ENCODE peak calls at places on chromosomes 2 and 18, in ten cellular contexts. One of them, this sample, is unnamed.

GRCh38 chr2:209911486-209911885 is 91.0 kb upstream of the RPE start:
- DNase-seq in fibroblast of gingiva: no peak
- DNase-seq in upper lobe of right lung: no peak
- DNase-seq in T-helper 9 cell: no peak
- DNase-seq in GM13976: no peak
- DNase-seq in activated T-cell treated with anti-CD3 and anti-CD28 coated beads for 1 hour: no peak
- DNase-seq in stimulated activated CD4-positive, alpha-beta T cell treated with anti-CD3 and anti-CD28 coated beads, Interleukin-4, amount 100 ng/mL, for 1 hour: no peak
- DNase-seq in colonic mucosa: no peak
- DNase-seq in Ammon's horn: no peak
- DNase-seq in activated CD8-positive, alpha-beta memory T cell treated with anti-CD3 and anti-CD28 coated beads for 24 hours: no peak
- DNase-seq in this sample: no peak

GRCh38 chr2:179562330-179562885 is 297.8 kb upstream of the SESTD1 start:
- DNase-seq in activated T-cell treated with anti-CD3 and anti-CD28 coated beads for 1 hour: no peak
- DNase-seq in upper lobe of right lung: no peak
- DNase-seq in GM13976: no peak
- DNase-seq in activated CD8-positive, alpha-beta memory T cell treated with anti-CD3 and anti-CD28 coated beads for 24 hours: no peak
- DNase-seq in stimulated activated CD4-positive, alpha-beta T cell treated with anti-CD3 and anti-CD28 coated beads, Interleukin-4, amount 100 ng/mL, for 1 hour: no peak
- DNase-seq in colonic mucosa: no peak
- DNase-seq in Ammon's horn: peak
- DNase-seq in T-helper 9 cell: no peak
- DNase-seq in fibroblast of gingiva: no peak
- DNase-seq in this sample: no peak

GRCh38 chr2:120791961-120792295 is 56.3 kb downstream of the GLI2 start:
- DNase-seq in GM13976: no peak
- DNase-seq in T-helper 9 cell: no peak
- DNase-seq in colonic mucosa: no peak
- DNase-seq in fibroblast of gingiva: no peak
- DNase-seq in activated CD8-positive, alpha-beta memory T cell treated with anti-CD3 and anti-CD28 coated beads for 24 hours: no peak
- DNase-seq in Ammon's horn: no peak
- DNase-seq in upper lobe of right lung: no peak
- DNase-seq in activated T-cell treated with anti-CD3 and anti-CD28 coated beads for 1 hour: no peak
- DNase-seq in stimulated activated CD4-positive, alpha-beta T cell treated with anti-CD3 and anti-CD28 coated beads, Interleukin-4, amount 100 ng/mL, for 1 hour: no peak
- DNase-seq in this sample: no peak

GRCh38 chr2:160278101-160278888 is 78.2 kb upstream of the ITGB6 start:
- DNase-seq in T-helper 9 cell: no peak
- DNase-seq in fibroblast of gingiva: no peak
- DNase-seq in upper lobe of right lung: no peak
- DNase-seq in stimulated activated CD4-positive, alpha-beta T cell treated with anti-CD3 and anti-CD28 coated beads, Interleukin-4, amount 100 ng/mL, for 1 hour: no peak
- DNase-seq in GM13976: no peak
- DNase-seq in colonic mucosa: no peak
- DNase-seq in activated T-cell treated with anti-CD3 and anti-CD28 coated beads for 1 hour: no peak
- DNase-seq in Ammon's horn: no peak
- DNase-seq in activated CD8-positive, alpha-beta memory T cell treated with anti-CD3 and anti-CD28 coated beads for 24 hours: no peak
- DNase-seq in this sample: no peak

GRCh38 chr2:228919808-228920207 is 351.3 kb downstream of the PID1 start:
- DNase-seq in Ammon's horn: no peak
- DNase-seq in T-helper 9 cell: no peak
- DNase-seq in activated CD8-positive, alpha-beta memory T cell treated with anti-CD3 and anti-CD28 coated beads for 24 hours: no peak
- DNase-seq in colonic mucosa: no peak
- DNase-seq in upper lobe of right lung: no peak
- DNase-seq in stimulated activated CD4-positive, alpha-beta T cell treated with anti-CD3 and anti-CD28 coated beads, Interleukin-4, amount 100 ng/mL, for 1 hour: no peak
- DNase-seq in GM13976: no peak
- DNase-seq in activated T-cell treated with anti-CD3 and anti-CD28 coated beads for 1 hour: no peak
- DNase-seq in fibroblast of gingiva: no peak
- DNase-seq in this sample: no peak

GRCh38 chr18:31143025-31143424 is 19.6 kb downstream of the DSC1 start:
- DNase-seq in stimulated activated CD4-positive, alpha-beta T cell treated with anti-CD3 and anti-CD28 coated beads, Interleukin-4, amount 100 ng/mL, for 1 hour: no peak
- DNase-seq in fibroblast of gingiva: no peak
- DNase-seq in T-helper 9 cell: no peak
- DNase-seq in upper lobe of right lung: no peak
- DNase-seq in GM13976: no peak
- DNase-seq in activated CD8-positive, alpha-beta memory T cell treated with anti-CD3 and anti-CD28 coated beads for 24 hours: no peak
- DNase-seq in Ammon's horn: no peak
- DNase-seq in activated T-cell treated with anti-CD3 and anti-CD28 coated beads for 1 hour: no peak
- DNase-seq in colonic mucosa: no peak
- DNase-seq in this sample: no peak

GRCh38 chr2:150127271-150127990 is 360.0 kb downstream of the RND3 start:
- DNase-seq in colonic mucosa: no peak
- DNase-seq in activated T-cell treated with anti-CD3 and anti-CD28 coated beads for 1 hour: no peak
- DNase-seq in stimulated activated CD4-positive, alpha-beta T cell treated with anti-CD3 and anti-CD28 coated beads, Interleukin-4, amount 100 ng/mL, for 1 hour: no peak
- DNase-seq in activated CD8-positive, alpha-beta memory T cell treated with anti-CD3 and anti-CD28 coated beads for 24 hours: no peak
- DNase-seq in Ammon's horn: no peak
- DNase-seq in T-helper 9 cell: no peak
- DNase-seq in fibroblast of gingiva: no peak
- DNase-seq in upper lobe of right lung: no peak
- DNase-seq in GM13976: no peak
- DNase-seq in this sample: no peak

GRCh38 chr2:234003972-234004617 is 46.4 kb upstream of the SPP2 start:
- DNase-seq in GM13976: no peak
- DNase-seq in activated CD8-positive, alpha-beta memory T cell treated with anti-CD3 and anti-CD28 coated beads for 24 hours: no peak
- DNase-seq in T-helper 9 cell: no peak
- DNase-seq in fibroblast of gingiva: peak
- DNase-seq in Ammon's horn: no peak
- DNase-seq in upper lobe of right lung: no peak
- DNase-seq in stimulated activated CD4-positive, alpha-beta T cell treated with anti-CD3 and anti-CD28 coated beads, Interleukin-4, amount 100 ng/mL, for 1 hour: no peak
- DNase-seq in activated T-cell treated with anti-CD3 and anti-CD28 coated beads for 1 hour: no peak
- DNase-seq in colonic mucosa: no peak
- DNase-seq in this sample: no peak

GRCh38 chr2:26245231-26245732 is 543 bp downstream of the HADHB start:
- DNase-seq in T-helper 9 cell: peak
- DNase-seq in upper lobe of right lung: peak
- DNase-seq in activated CD8-positive, alpha-beta memory T cell treated with anti-CD3 and anti-CD28 coated beads for 24 hours: no peak
- DNase-seq in stimulated activated CD4-positive, alpha-beta T cell treated with anti-CD3 and anti-CD28 coated beads, Interleukin-4, amount 100 ng/mL, for 1 hour: peak
- DNase-seq in Ammon's horn: peak
- DNase-seq in activated T-cell treated with anti-CD3 and anti-CD28 coated beads for 1 hour: peak
- DNase-seq in fibroblast of gingiva: no peak
- DNase-seq in colonic mucosa: peak
- DNase-seq in GM13976: peak
- DNase-seq in this sample: peak

GRCh38 chr2:26558271-26559043 is 80.5 kb upstream of the OTOF start:
- DNase-seq in GM13976: no peak
- DNase-seq in activated CD8-positive, alpha-beta memory T cell treated with anti-CD3 and anti-CD28 coated beads for 24 hours: no peak
- DNase-seq in upper lobe of right lung: peak
- DNase-seq in fibroblast of gingiva: no peak
- DNase-seq in stimulated activated CD4-positive, alpha-beta T cell treated with anti-CD3 and anti-CD28 coated beads, Interleukin-4, amount 100 ng/mL, for 1 hour: no peak
- DNase-seq in activated T-cell treated with anti-CD3 and anti-CD28 coated beads for 1 hour: no peak
- DNase-seq in colonic mucosa: no peak
- DNase-seq in Ammon's horn: no peak
- DNase-seq in T-helper 9 cell: no peak
- DNase-seq in this sample: peak

GRCh38 chr2:190716176-190716807 is 67.4 kb downstream of the NAB1 start:
- DNase-seq in activated T-cell treated with anti-CD3 and anti-CD28 coated beads for 1 hour: no peak
- DNase-seq in T-helper 9 cell: no peak
- DNase-seq in upper lobe of right lung: no peak
- DNase-seq in stimulated activated CD4-positive, alpha-beta T cell treated with anti-CD3 and anti-CD28 coated beads, Interleukin-4, amount 100 ng/mL, for 1 hour: no peak
- DNase-seq in colonic mucosa: no peak
- DNase-seq in fibroblast of gingiva: no peak
- DNase-seq in GM13976: no peak
- DNase-seq in activated CD8-positive, alpha-beta memory T cell treated with anti-CD3 and anti-CD28 coated beads for 24 hours: no peak
- DNase-seq in Ammon's horn: no peak
- DNase-seq in this sample: no peak

GRCh38 chr2:126736133-126736874 is 80.3 kb downstream of the GYPC start:
- DNase-seq in activated CD8-positive, alpha-beta memory T cell treated with anti-CD3 and anti-CD28 coated beads for 24 hours: no peak
- DNase-seq in colonic mucosa: peak
- DNase-seq in fibroblast of gingiva: no peak
- DNase-seq in GM13976: no peak
- DNase-seq in Ammon's horn: no peak
- DNase-seq in T-helper 9 cell: no peak
- DNase-seq in stimulated activated CD4-positive, alpha-beta T cell treated with anti-CD3 and anti-CD28 coated beads, Interleukin-4, amount 100 ng/mL, for 1 hour: no peak
- DNase-seq in activated T-cell treated with anti-CD3 and anti-CD28 coated beads for 1 hour: no peak
- DNase-seq in upper lobe of right lung: no peak
- DNase-seq in this sample: no peak

GRCh38 chr2:237923507-237924163 is 43.2 kb upstream of the UBE2F start:
- DNase-seq in activated T-cell treated with anti-CD3 and anti-CD28 coated beads for 1 hour: peak
- DNase-seq in T-helper 9 cell: peak
- DNase-seq in GM13976: peak
- DNase-seq in fibroblast of gingiva: peak
- DNase-seq in Ammon's horn: no peak
- DNase-seq in colonic mucosa: peak
- DNase-seq in activated CD8-positive, alpha-beta memory T cell treated with anti-CD3 and anti-CD28 coated beads for 24 hours: peak
- DNase-seq in stimulated activated CD4-positive, alpha-beta T cell treated with anti-CD3 and anti-CD28 coated beads, Interleukin-4, amount 100 ng/mL, for 1 hour: peak
- DNase-seq in upper lobe of right lung: peak
- DNase-seq in this sample: peak

GRCh38 chr2:287471-287885 is 413 bp downstream of the ALKAL2 start:
- DNase-seq in fibroblast of gingiva: peak
- DNase-seq in activated T-cell treated with anti-CD3 and anti-CD28 coated beads for 1 hour: no peak
- DNase-seq in activated CD8-positive, alpha-beta memory T cell treated with anti-CD3 and anti-CD28 coated beads for 24 hours: no peak
- DNase-seq in T-helper 9 cell: no peak
- DNase-seq in upper lobe of right lung: peak
- DNase-seq in Ammon's horn: no peak
- DNase-seq in colonic mucosa: no peak
- DNase-seq in stimulated activated CD4-positive, alpha-beta T cell treated with anti-CD3 and anti-CD28 coated beads, Interleukin-4, amount 100 ng/mL, for 1 hour: peak
- DNase-seq in GM13976: peak
- DNase-seq in this sample: no peak

GRCh38 chr18:57027190-57027708 is 119.6 kb upstream of the BOD1L2 start:
- DNase-seq in Ammon's horn: no peak
- DNase-seq in upper lobe of right lung: no peak
- DNase-seq in activated T-cell treated with anti-CD3 and anti-CD28 coated beads for 1 hour: no peak
- DNase-seq in fibroblast of gingiva: no peak
- DNase-seq in colonic mucosa: no peak
- DNase-seq in stimulated activated CD4-positive, alpha-beta T cell treated with anti-CD3 and anti-CD28 coated beads, Interleukin-4, amount 100 ng/mL, for 1 hour: no peak
- DNase-seq in T-helper 9 cell: no peak
- DNase-seq in GM13976: no peak
- DNase-seq in activated CD8-positive, alpha-beta memory T cell treated with anti-CD3 and anti-CD28 coated beads for 24 hours: no peak
- DNase-seq in this sample: no peak

GRCh38 chr18:24497052-24497754 is 36.8 kb downstream of the HRH4 start:
- DNase-seq in upper lobe of right lung: no peak
- DNase-seq in activated CD8-positive, alpha-beta memory T cell treated with anti-CD3 and anti-CD28 coated beads for 24 hours: no peak
- DNase-seq in activated T-cell treated with anti-CD3 and anti-CD28 coated beads for 1 hour: no peak
- DNase-seq in Ammon's horn: no peak
- DNase-seq in stimulated activated CD4-positive, alpha-beta T cell treated with anti-CD3 and anti-CD28 coated beads, Interleukin-4, amount 100 ng/mL, for 1 hour: no peak
- DNase-seq in fibroblast of gingiva: peak
- DNase-seq in T-helper 9 cell: no peak
- DNase-seq in GM13976: no peak
- DNase-seq in colonic mucosa: no peak
- DNase-seq in this sample: no peak

GRCh38 chr2:44453289-44453688 is 91.5 kb downstream of the CAMKMT start:
- DNase-seq in stimulated activated CD4-positive, alpha-beta T cell treated with anti-CD3 and anti-CD28 coated beads, Interleukin-4, amount 100 ng/mL, for 1 hour: no peak
- DNase-seq in colonic mucosa: no peak
- DNase-seq in upper lobe of right lung: no peak
- DNase-seq in GM13976: no peak
- DNase-seq in fibroblast of gingiva: no peak
- DNase-seq in T-helper 9 cell: no peak
- DNase-seq in activated CD8-positive, alpha-beta memory T cell treated with anti-CD3 and anti-CD28 coated beads for 24 hours: no peak
- DNase-seq in Ammon's horn: no peak
- DNase-seq in activated T-cell treated with anti-CD3 and anti-CD28 coated beads for 1 hour: no peak
- DNase-seq in this sample: no peak

GRCh38 chr2:236177604-236177966 is 9.4 kb upstream of the GBX2 start:
- DNase-seq in GM13976: peak
- DNase-seq in activated CD8-positive, alpha-beta memory T cell treated with anti-CD3 and anti-CD28 coated beads for 24 hours: no peak
- DNase-seq in colonic mucosa: peak
- DNase-seq in stimulated activated CD4-positive, alpha-beta T cell treated with anti-CD3 and anti-CD28 coated beads, Interleukin-4, amount 100 ng/mL, for 1 hour: peak
- DNase-seq in fibroblast of gingiva: no peak
- DNase-seq in T-helper 9 cell: no peak
- DNase-seq in Ammon's horn: no peak
- DNase-seq in activated T-cell treated with anti-CD3 and anti-CD28 coated beads for 1 hour: no peak
- DNase-seq in upper lobe of right lung: peak
- DNase-seq in this sample: peak

GRCh38 chr2:216636570-216637450 is 3.6 kb downstream of the IGFBP2 start:
- DNase-seq in fibroblast of gingiva: peak
- DNase-seq in activated CD8-positive, alpha-beta memory T cell treated with anti-CD3 and anti-CD28 coated beads for 24 hours: no peak
- DNase-seq in activated T-cell treated with anti-CD3 and anti-CD28 coated beads for 1 hour: no peak
- DNase-seq in stimulated activated CD4-positive, alpha-beta T cell treated with anti-CD3 and anti-CD28 coated beads, Interleukin-4, amount 100 ng/mL, for 1 hour: no peak
- DNase-seq in upper lobe of right lung: no peak
- DNase-seq in T-helper 9 cell: no peak
- DNase-seq in GM13976: no peak
- DNase-seq in Ammon's horn: no peak
- DNase-seq in colonic mucosa: peak
- DNase-seq in this sample: peak

GRCh38 chr18:28961669-28962228 is 784.8 kb upstream of the CDH2 start:
- DNase-seq in stimulated activated CD4-positive, alpha-beta T cell treated with anti-CD3 and anti-CD28 coated beads, Interleukin-4, amount 100 ng/mL, for 1 hour: no peak
- DNase-seq in Ammon's horn: peak
- DNase-seq in activated CD8-positive, alpha-beta memory T cell treated with anti-CD3 and anti-CD28 coated beads for 24 hours: no peak
- DNase-seq in GM13976: no peak
- DNase-seq in upper lobe of right lung: no peak
- DNase-seq in activated T-cell treated with anti-CD3 and anti-CD28 coated beads for 1 hour: no peak
- DNase-seq in T-helper 9 cell: no peak
- DNase-seq in colonic mucosa: no peak
- DNase-seq in fibroblast of gingiva: peak
- DNase-seq in this sample: peak

GRCh38 chr2:27655155-27655951 is 8.1 kb downstream of the SUPT7L start:
- DNase-seq in stimulated activated CD4-positive, alpha-beta T cell treated with anti-CD3 and anti-CD28 coated beads, Interleukin-4, amount 100 ng/mL, for 1 hour: no peak
- DNase-seq in T-helper 9 cell: no peak
- DNase-seq in colonic mucosa: no peak
- DNase-seq in fibroblast of gingiva: peak
- DNase-seq in GM13976: no peak
- DNase-seq in activated CD8-positive, alpha-beta memory T cell treated with anti-CD3 and anti-CD28 coated beads for 24 hours: no peak
- DNase-seq in activated T-cell treated with anti-CD3 and anti-CD28 coated beads for 1 hour: no peak
- DNase-seq in upper lobe of right lung: no peak
- DNase-seq in Ammon's horn: no peak
- DNase-seq in this sample: no peak

GRCh38 chr2:121234791-121235190 is 50.2 kb downstream of the TFCP2L1 start:
- DNase-seq in colonic mucosa: no peak
- DNase-seq in upper lobe of right lung: peak
- DNase-seq in Ammon's horn: no peak
- DNase-seq in stimulated activated CD4-positive, alpha-beta T cell treated with anti-CD3 and anti-CD28 coated beads, Interleukin-4, amount 100 ng/mL, for 1 hour: no peak
- DNase-seq in activated T-cell treated with anti-CD3 and anti-CD28 coated beads for 1 hour: no peak
- DNase-seq in activated CD8-positive, alpha-beta memory T cell treated with anti-CD3 and anti-CD28 coated beads for 24 hours: no peak
- DNase-seq in fibroblast of gingiva: no peak
- DNase-seq in GM13976: no peak
- DNase-seq in T-helper 9 cell: no peak
- DNase-seq in this sample: no peak

GRCh38 chr2:181070119-181070833 is 89.9 kb downstream of the UBE2E3 start:
- DNase-seq in colonic mucosa: no peak
- DNase-seq in stimulated activated CD4-positive, alpha-beta T cell treated with anti-CD3 and anti-CD28 coated beads, Interleukin-4, amount 100 ng/mL, for 1 hour: no peak
- DNase-seq in activated T-cell treated with anti-CD3 and anti-CD28 coated beads for 1 hour: no peak
- DNase-seq in upper lobe of right lung: no peak
- DNase-seq in T-helper 9 cell: no peak
- DNase-seq in Ammon's horn: no peak
- DNase-seq in GM13976: no peak
- DNase-seq in activated CD8-positive, alpha-beta memory T cell treated with anti-CD3 and anti-CD28 coated beads for 24 hours: no peak
- DNase-seq in fibroblast of gingiva: no peak
- DNase-seq in this sample: no peak

GRCh38 chr2:134155134-134155533 is 98.7 kb upstream of the MGAT5 start:
- DNase-seq in activated CD8-positive, alpha-beta memory T cell treated with anti-CD3 and anti-CD28 coated beads for 24 hours: no peak
- DNase-seq in upper lobe of right lung: no peak
- DNase-seq in T-helper 9 cell: no peak
- DNase-seq in stimulated activated CD4-positive, alpha-beta T cell treated with anti-CD3 and anti-CD28 coated beads, Interleukin-4, amount 100 ng/mL, for 1 hour: no peak
- DNase-seq in fibroblast of gingiva: no peak
- DNase-seq in colonic mucosa: no peak
- DNase-seq in GM13976: peak
- DNase-seq in Ammon's horn: peak
- DNase-seq in activated T-cell treated with anti-CD3 and anti-CD28 coated beads for 1 hour: no peak
- DNase-seq in this sample: no peak

GRCh38 chr18:36127866-36128845 is 984 bp downstream of the SLC39A6 start:
- DNase-seq in T-helper 9 cell: no peak
- DNase-seq in Ammon's horn: peak
- DNase-seq in stimulated activated CD4-positive, alpha-beta T cell treated with anti-CD3 and anti-CD28 coated beads, Interleukin-4, amount 100 ng/mL, for 1 hour: no peak
- DNase-seq in upper lobe of right lung: no peak
- DNase-seq in activated CD8-positive, alpha-beta memory T cell treated with anti-CD3 and anti-CD28 coated beads for 24 hours: no peak
- DNase-seq in fibroblast of gingiva: peak
- DNase-seq in GM13976: no peak
- DNase-seq in colonic mucosa: peak
- DNase-seq in activated T-cell treated with anti-CD3 and anti-CD28 coated beads for 1 hour: no peak
- DNase-seq in this sample: peak

GRCh38 chr2:127080941-127081769 is 25.8 kb downstream of the BIN1 start:
- DNase-seq in GM13976: peak
- DNase-seq in fibroblast of gingiva: peak
- DNase-seq in activated CD8-positive, alpha-beta memory T cell treated with anti-CD3 and anti-CD28 coated beads for 24 hours: peak
- DNase-seq in Ammon's horn: no peak
- DNase-seq in colonic mucosa: no peak
- DNase-seq in upper lobe of right lung: peak
- DNase-seq in stimulated activated CD4-positive, alpha-beta T cell treated with anti-CD3 and anti-CD28 coated beads, Interleukin-4, amount 100 ng/mL, for 1 hour: peak
- DNase-seq in activated T-cell treated with anti-CD3 and anti-CD28 coated beads for 1 hour: peak
- DNase-seq in T-helper 9 cell: peak
- DNase-seq in this sample: no peak

This sample was measured in neural crest cell.